ENCODE peak calls at places on chromosomes 3 and 15, in nine cellular contexts. J is NCI-H1417, M is SK-MEL-5, Z is left colon, H is mucosa of gallbladder, C is AG10803, N is H1, D is endodermal cell, A is A549. B is an unnamed sample.

GRCh38 chr3:136932978-136933812 is 24.6 kb upstream of the IL20RB start:
- DNase-seq in C (peak), Z (no peak), A (no peak), M (no peak), H (no peak), J (no peak), N (no peak), D (no peak), B (no peak)

GRCh38 chr3:64674591-64675076 is 13.2 kb downstream of the ADAMTS9 start:
- DNase-seq in A (no peak), M (no peak), Z (no peak), N (no peak), D (peak), H (no peak), J (no peak), C (peak), B (no peak)

GRCh38 chr15:94984886-94985285 is 753.5 kb downstream of the MCTP2 start:
- DNase-seq in C (no peak), Z (no peak), M (no peak), J (no peak), H (no peak), A (no peak), N (no peak), D (no peak), B (no peak)

GRCh38 chr15:67125589-67126502 is 60.4 kb downstream of the SMAD3 start:
- DNase-seq in N (no peak), H (peak), Z (no peak), J (no peak), A (peak), M (peak), D (no peak), C (peak), B (peak)

GRCh38 chr3:71498053-71498452 is 85.5 kb downstream of the FOXP1 start:
- DNase-seq in A (no peak), H (no peak), J (no peak), N (peak), M (no peak), Z (no peak), D (peak), C (no peak), B (no peak)

GRCh38 chr3:62562017-62562416 is 188.7 kb upstream of the FEZF2 start:
- DNase-seq in M (peak), D (no peak), N (no peak), Z (no peak), A (no peak), J (no peak), H (no peak), C (peak), B (no peak)

GRCh38 chr3:126607214-126607908 is 47.6 kb downstream of the TXNRD3 start:
- DNase-seq in J (no peak), D (no peak), N (no peak), H (no peak), M (no peak), A (no peak), Z (no peak), C (peak), B (no peak)

GRCh38 chr15:90674476-90674875 is 42.7 kb upstream of the BLM start:
- DNase-seq in N (no peak), D (no peak), A (no peak), Z (no peak), J (no peak), M (no peak), C (no peak), H (no peak), B (no peak)

GRCh38 chr15:34987182-34987488 is 952 bp downstream of the ZNF770 start:
- DNase-seq in C (no peak), H (no peak), J (peak), A (no peak), Z (no peak), N (no peak), M (no peak), D (no peak), B (no peak)

GRCh38 chr15:84621358-84621979 is 20.7 kb downstream of the ZSCAN2 start:
- DNase-seq in Z (no peak), M (no peak), N (no peak), J (no peak), C (no peak), A (no peak), D (no peak), H (no peak), B (no peak)

GRCh38 chr3:72655151-72655551 is 193.1 kb downstream of the SHQ1 start:
- DNase-seq in J (no peak), Z (no peak), N (peak), C (no peak), M (no peak), H (no peak), D (peak), A (no peak), B (no peak)

GRCh38 chr15:48712546-48712945 is 67.0 kb upstream of the FBN1 start:
- DNase-seq in Z (no peak), H (no peak), N (no peak), D (no peak), A (no peak), J (no peak), M (no peak), C (no peak), B (no peak)

GRCh38 chr15:57133127-57133968 is 214.9 kb downstream of the TCF12 start:
- DNase-seq in J (peak), C (peak), D (no peak), Z (no peak), H (peak), A (no peak), N (no peak), M (no peak), B (peak)

GRCh38 chr15:88546248-88547129 is at the start of gene DET1:
- DNase-seq in N (peak), J (peak), H (peak), C (peak), D (peak), A (peak), M (peak), Z (peak), B (peak)

GRCh38 chr3:138625707-138626365 is 17.3 kb downstream of the FAIM start:
- DNase-seq in N (no peak), H (no peak), A (no peak), M (no peak), D (no peak), J (no peak), Z (no peak), C (peak), B (no peak)

GRCh38 chr15:68991723-68992122 is 22.8 kb upstream of the NOX5 start:
- DNase-seq in N (no peak), A (no peak), M (no peak), C (no peak), D (no peak), J (no peak), Z (no peak), H (no peak), B (peak)

GRCh38 chr15:73570355-73571032 is 62.7 kb downstream of the NPTN start:
- DNase-seq in C (no peak), D (no peak), Z (no peak), A (no peak), M (no peak), J (no peak), H (no peak), N (no peak), B (no peak)

GRCh38 chr3:101070260-101071121 is 77.3 kb upstream of the ABI3BP start:
- DNase-seq in A (peak), M (peak), J (peak), D (peak), Z (peak), H (peak), C (no peak), N (peak), B (peak)

GRCh38 chr3:169923189-169923588 is 11.8 kb downstream of the SAMD7 start:
- DNase-seq in D (no peak), M (no peak), A (no peak), C (peak), Z (peak), H (peak), J (no peak), N (no peak), B (no peak)

GRCh38 chr3:194072097-194072428 is 63.9 kb upstream of the HES1 start:
- DNase-seq in A (no peak), D (no peak), Z (no peak), J (no peak), M (no peak), C (no peak), N (no peak), H (no peak), B (no peak)

GRCh38 chr3:100265016-100265415 is 4.2 kb downstream of the TBC1D23 start:
- DNase-seq in C (no peak), A (no peak), H (no peak), J (no peak), D (no peak), N (no peak), Z (no peak), M (no peak), B (no peak)

GRCh38 chr3:170496868-170497140 is 78.1 kb downstream of the CLDN11 start:
- DNase-seq in J (no peak), D (no peak), Z (no peak), N (no peak), M (no peak), H (no peak), C (no peak), A (no peak), B (no peak)

GRCh38 chr3:146702237-146702636 is 97.1 kb upstream of the PLSCR5 start:
- DNase-seq in H (no peak), J (no peak), Z (no peak), M (no peak), N (no peak), C (no peak), A (no peak), D (no peak), B (no peak)

GRCh38 chr3:37217098-37217849 is 42.9 kb upstream of the LRRFIP2 start:
- DNase-seq in H (no peak), M (no peak), D (no peak), Z (no peak), J (no peak), C (no peak), A (no peak), N (no peak), B (no peak)

GRCh38 chr15:40575113-40575512 is 6.0 kb downstream of the RPUSD2 start:
- DNase-seq in C (no peak), A (no peak), N (no peak), M (no peak), J (no peak), Z (no peak), D (no peak), H (no peak), B (no peak)

GRCh38 chr3:44074181-44074580 is 167.5 kb upstream of the TOPAZ1 start:
- DNase-seq in D (peak), H (no peak), J (no peak), C (no peak), A (no peak), N (peak), Z (no peak), M (no peak), B (no peak)

GRCh38 chr3:125317761-125318496 is 57.2 kb downstream of the ZNF148 start:
- DNase-seq in H (no peak), J (peak), Z (no peak), M (no peak), C (no peak), N (no peak), D (no peak), A (no peak), B (peak)

GRCh38 chr15:97124790-97125189 is 794.3 kb downstream of the NR2F2 start:
- DNase-seq in H (no peak), D (no peak), A (no peak), Z (no peak), M (no peak), N (no peak), J (no peak), C (no peak), B (no peak)

GRCh38 chr3:127629462-127630403 is 748 bp downstream of the PODXL2 start:
- DNase-seq in J (peak), Z (peak), C (no peak), N (no peak), D (no peak), A (no peak), H (no peak), M (no peak), B (peak)